ENCODE peak calls at places on chromosomes 2 and 18, in four cellular contexts. Z is bronchial epithelial cell; G is HCT116; E is Jurkat, Clone E6-1. D is an unnamed sample.

GRCh38 chr2:216858312-216858711 is 1.6 kb downstream of the TNP1 start:
- DNase-seq in Z (peak), E (no peak), G (no peak), D (no peak)

GRCh38 chr2:161112885-161113284 is 47.3 kb upstream of the TANK start:
- DNase-seq in E (no peak), Z (no peak), G (no peak), D (no peak)

GRCh38 chr2:216776076-216776726 is 80.9 kb upstream of the IGFBP5 start:
- DNase-seq in E (no peak), Z (no peak), G (no peak), D (no peak)

GRCh38 chr2:16277117-16277516 is 336.8 kb downstream of the MYCN start:
- DNase-seq in Z (peak), E (peak), G (no peak), D (no peak)

GRCh38 chr2:190409616-190410015 is 1.5 kb downstream of the MFSD6 start:
- DNase-seq in G (no peak), E (no peak), Z (no peak), D (no peak)

GRCh38 chr2:62474173-62474572 is 31.8 kb downstream of the TMEM17 start:
- DNase-seq in E (no peak), G (no peak), Z (no peak), D (no peak)

GRCh38 chr2:149278146-149278878 is 52.1 kb upstream of the LYPD6 start:
- DNase-seq in E (no peak), Z (peak), G (no peak), D (no peak)

GRCh38 chr2:233387667-233388528 is 33.6 kb downstream of the DGKD start:
- DNase-seq in Z (no peak), E (no peak), G (no peak), D (no peak)

GRCh38 chr2:234245945-234246344 is 195.4 kb downstream of the SPP2 start:
- DNase-seq in G (no peak), Z (peak), E (no peak), D (no peak)

GRCh38 chr2:46364797-46365457 is 67.7 kb downstream of the EPAS1 start:
- DNase-seq in G (peak), E (peak), Z (peak), D (peak)

GRCh38 chr2:66596229-66596628 is 161.3 kb downstream of the MEIS1 start:
- DNase-seq in E (no peak), G (no peak), Z (peak), D (no peak)

GRCh38 chr2:184302506-184302905 is 295.8 kb upstream of the ZNF804A start:
- DNase-seq in Z (no peak), E (no peak), G (no peak), D (no peak)

GRCh38 chr2:207474871-207475485 is 54.8 kb upstream of the CREB1 start:
- DNase-seq in E (peak), Z (peak), G (peak), D (peak)

GRCh38 chr18:47206945-47207637 is 30.9 kb upstream of the IER3IP1 start:
- DNase-seq in G (no peak), E (no peak), Z (no peak), D (no peak)

GRCh38 chr2:187550797-187551306 is 3.4 kb downstream of the TFPI start:
- DNase-seq in Z (no peak), G (no peak), E (no peak), D (no peak)

GRCh38 chr2:218006741-218007140 is 3.9 kb upstream of the TNS1 start:
- DNase-seq in G (no peak), Z (no peak), E (no peak), D (no peak)

GRCh38 chr2:223725986-223726970 is 111.1 kb downstream of the AP1S3 start:
- DNase-seq in E (no peak), Z (no peak), G (no peak), D (no peak)

GRCh38 chr18:3323900-3324299 is 62.0 kb downstream of the MYL12B start:
- DNase-seq in E (no peak), Z (no peak), G (no peak), D (no peak)

GRCh38 chr18:46260879-46261143 is 156.6 kb downstream of the HAUS1 start:
- DNase-seq in G (no peak), Z (no peak), E (no peak), D (no peak)

GRCh38 chr2:20168048-20168726 is 56.7 kb downstream of the SDC1 start:
- DNase-seq in E (no peak), G (no peak), Z (no peak), D (no peak)

GRCh38 chr2:237527241-237527640 is 39.1 kb upstream of the PRLH start:
- DNase-seq in Z (no peak), E (no peak), G (no peak), D (no peak)

DNA sequence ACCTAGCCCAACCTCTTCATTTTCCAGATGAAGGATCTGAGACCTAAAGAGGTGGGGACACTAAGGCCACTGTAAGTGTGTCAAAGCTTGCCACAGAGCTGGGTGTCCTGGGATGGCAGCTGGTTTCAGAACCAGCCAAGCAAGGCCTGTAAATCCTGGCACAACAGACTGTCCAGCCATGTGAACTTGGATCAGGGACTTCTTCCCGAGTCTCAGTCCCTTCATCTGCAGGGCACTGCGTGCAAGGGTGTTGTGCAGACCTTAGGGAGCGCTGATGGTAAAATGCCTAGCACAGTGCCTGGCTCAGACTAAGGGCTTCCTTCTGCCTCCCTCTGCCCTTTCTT is 124.8 kb downstream of the INHBB start:
- DNase-seq in G (no peak), Z (no peak), E (no peak), D (no peak)
- H3K4me3 ChIP-seq in G (no peak), Z (no peak), E (no peak), D (no peak)

GRCh38 chr18:78655921-78656320 is 323.7 kb upstream of the SALL3 start:
- DNase-seq in E (no peak), G (no peak), Z (no peak), D (no peak)
- H3K4me3 ChIP-seq in E (no peak), G (no peak), Z (no peak), D (no peak)

GRCh38 chr18:5049124-5049523 is 147.9 kb downstream of the AKAIN1 start:
- DNase-seq in G (no peak), Z (no peak), E (no peak), D (no peak)
- H3K4me3 ChIP-seq in G (no peak), Z (no peak), E (no peak), D (no peak)

GRCh38 chr2:11775384-11775783 is 29.0 kb downstream of the LPIN1 start:
- DNase-seq in E (no peak), G (no peak), Z (no peak), D (peak)
- H3K4me3 ChIP-seq in E (no peak), G (no peak), Z (no peak), D (peak)

GRCh38 chr2:130915595-130916437 is 79.1 kb downstream of the ARHGEF4 start:
- DNase-seq in G (no peak), Z (no peak), E (no peak), D (no peak)
- H3K4me3 ChIP-seq in G (no peak), Z (no peak), E (no peak), D (no peak)

GRCh38 chr2:197217561-197217960 is 93.0 kb downstream of the ANKRD44 start:
- DNase-seq in E (no peak), Z (no peak), G (no peak), D (no peak)
- H3K4me3 ChIP-seq in E (no peak), Z (no peak), G (no peak), D (peak)

DNA sequence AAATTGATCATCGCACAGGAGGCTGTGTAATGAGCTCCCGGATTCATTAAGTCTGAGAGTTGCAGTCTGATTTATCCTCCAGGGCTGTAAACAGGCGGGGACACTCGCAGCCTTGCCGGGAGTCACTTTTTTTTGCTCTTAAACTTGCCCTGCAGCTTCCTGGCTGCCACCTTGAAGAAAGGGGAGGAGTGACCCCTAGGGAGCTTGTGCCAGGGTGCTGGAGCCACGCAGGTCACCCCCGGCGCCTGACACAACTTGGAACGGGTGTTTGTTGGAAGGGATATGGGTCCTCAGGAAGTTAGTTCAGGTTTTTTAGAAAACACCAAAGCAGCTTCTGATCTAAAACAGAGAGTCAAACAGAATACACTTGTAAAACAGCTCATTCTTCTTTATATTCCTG is 76.3 kb downstream of the DCDC2C start:
- DNase-seq in G (no peak), E (no peak), Z (no peak), D (no peak)
- H3K4me3 ChIP-seq in G (no peak), E (no peak), Z (no peak), D (no peak)

GRCh38 chr2:55011741-55012574 is 38.3 kb downstream of the RTN4 start:
- DNase-seq in Z (peak), E (no peak), G (no peak), D (no peak)

GRCh38 chr2:55012648-55013484 is 37.4 kb downstream of the RTN4 start:
- DNase-seq in G (no peak), E (no peak), Z (peak), D (no peak)

GRCh38 chr2:55010149-55010591 is 40.1 kb downstream of the RTN4 start:
- DNase-seq in E (no peak), G (no peak), Z (peak), D (peak)

GRCh38 chr2:55009277-55010055 is 40.8 kb downstream of the RTN4 start:
- DNase-seq in E (no peak), Z (no peak), G (no peak), D (peak)

GRCh38 chr2:55010915-55011314 is 39.3 kb downstream of the RTN4 start:
- DNase-seq in Z (peak), G (no peak), E (no peak), D (no peak)
- H3K4me3 ChIP-seq in Z (no peak), G (no peak), E (no peak), D (peak)

D was measured in CD4-positive, CD25-positive, alpha-beta regulatory T cell.